ENCODE peak calls at places on chromosome 1, in five cellular contexts. H, Y, S, V and T are unnamed samples.

GRCh38 chr1:108692724-108693655 is 880 bp downstream of the PRPF38B start:
- DNase-seq in H (peak), Y (peak), S (peak), V (no peak), T (no peak)

GRCh38 chr1:59499956-59500569 is 203.2 kb downstream of the FGGY start:
- DNase-seq in H (no peak), Y (no peak), S (no peak), V (no peak), T (no peak)

GRCh38 chr1:191206808-191207207 is 729.1 kb upstream of the BRINP3 start:
- DNase-seq in H (no peak), Y (no peak), S (peak), V (no peak), T (no peak)

GRCh38 chr1:9882296-9882944 is 27.6 kb downstream of the CTNNBIP1 start:
- DNase-seq in H (no peak), Y (no peak), S (no peak), V (no peak), T (no peak)

GRCh38 chr1:27876341-27877114 is 4.2 kb downstream of the THEMIS2 start:
- DNase-seq in H (no peak), Y (no peak), S (no peak), V (peak), T (no peak)

GRCh38 chr1:25246600-25247023 is 642 bp downstream of the RSRP1 start:
- DNase-seq in H (peak), Y (peak), S (no peak), V (no peak), T (no peak)

GRCh38 chr1:223500560-223501425 is 107.6 kb downstream of the CCDC185 start:
- DNase-seq in H (no peak), Y (peak), S (peak), V (no peak), T (no peak)

GRCh38 chr1:25129380-25129779 is 102.9 kb downstream of the SYF2 start:
- DNase-seq in H (no peak), Y (no peak), S (no peak), V (no peak), T (no peak)

GRCh38 chr1:76330993-76331603 is 256.6 kb downstream of the ST6GALNAC3 start:
- DNase-seq in H (no peak), Y (peak), S (peak), V (no peak), T (peak)

GRCh38 chr1:94529416-94529815 is 12.1 kb downstream of the F3 start:
- DNase-seq in H (no peak), Y (no peak), S (no peak), V (no peak), T (no peak)

DNA sequence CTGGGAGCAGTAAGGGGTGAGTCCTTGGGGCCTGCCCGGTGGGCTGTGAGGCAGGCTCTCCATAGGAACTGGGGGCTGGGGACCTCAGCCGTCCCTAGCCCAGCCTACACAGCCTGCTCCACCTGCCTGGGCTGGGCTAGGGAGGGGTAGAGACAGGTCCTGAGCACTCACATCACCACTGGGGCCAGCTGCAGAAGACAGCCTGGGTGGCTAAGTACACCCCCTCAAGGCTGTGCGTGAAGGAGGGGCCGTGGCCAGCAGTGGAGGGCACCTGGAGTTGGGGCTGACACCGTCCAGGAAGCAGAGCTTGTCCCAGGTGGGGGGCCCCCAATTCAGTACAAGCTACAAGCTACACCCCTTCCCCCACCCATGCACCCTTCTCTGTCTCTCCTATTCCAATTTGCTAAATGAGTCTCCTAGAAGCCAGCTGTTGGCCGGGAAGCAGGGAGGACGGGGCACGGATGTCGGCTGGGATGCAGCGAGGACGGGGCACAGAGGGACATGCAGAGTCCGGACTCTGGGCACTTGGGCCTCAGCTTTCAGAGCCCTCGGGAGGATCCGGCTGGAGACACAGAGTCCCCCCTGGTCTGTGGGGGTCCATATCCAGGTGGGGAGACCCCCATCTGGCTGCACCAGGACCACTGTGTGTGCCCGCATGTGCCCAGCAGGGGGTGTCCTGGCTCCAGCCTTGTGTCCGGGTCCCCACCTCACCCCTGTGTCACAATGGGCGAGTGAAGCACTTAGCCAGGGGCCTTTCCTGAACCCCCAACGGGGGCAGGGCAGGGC is 1.8 kb downstream of the ISG15 start:
- DNase-seq in H (no peak), Y (no peak), S (no peak), V (no peak), T (no peak)
- H3K4me3 ChIP-seq in H (no peak), Y (no peak), S (peak), V (no peak), T (peak)

GRCh38 chr1:160260436-160261382 is 1.6 kb downstream of the DCAF8 start:
- DNase-seq in H (no peak), Y (no peak), S (no peak), V (no peak), T (peak)
- H3K4me3 ChIP-seq in H (peak), Y (no peak), S (peak), V (peak), T (peak)

GRCh38 chr1:231040800-231041704 is 998 bp upstream of the FAM89A start:
- DNase-seq in H (peak), Y (peak), S (no peak), V (no peak), T (no peak)
- H3K4me3 ChIP-seq in H (no peak), Y (peak), S (no peak), V (no peak), T (no peak)

GRCh38 chr1:87196110-87196509 is 132.6 kb upstream of the LMO4 start:
- DNase-seq in H (no peak), Y (no peak), S (no peak), V (no peak), T (no peak)
- H3K4me3 ChIP-seq in H (no peak), Y (no peak), S (no peak), V (no peak), T (no peak)

GRCh38 chr1:21574464-21575151 is 65.4 kb downstream of the ALPL start:
- DNase-seq in H (no peak), Y (no peak), S (no peak), V (no peak), T (no peak)
- H3K4me3 ChIP-seq in H (no peak), Y (no peak), S (peak), V (no peak), T (no peak)

DNA sequence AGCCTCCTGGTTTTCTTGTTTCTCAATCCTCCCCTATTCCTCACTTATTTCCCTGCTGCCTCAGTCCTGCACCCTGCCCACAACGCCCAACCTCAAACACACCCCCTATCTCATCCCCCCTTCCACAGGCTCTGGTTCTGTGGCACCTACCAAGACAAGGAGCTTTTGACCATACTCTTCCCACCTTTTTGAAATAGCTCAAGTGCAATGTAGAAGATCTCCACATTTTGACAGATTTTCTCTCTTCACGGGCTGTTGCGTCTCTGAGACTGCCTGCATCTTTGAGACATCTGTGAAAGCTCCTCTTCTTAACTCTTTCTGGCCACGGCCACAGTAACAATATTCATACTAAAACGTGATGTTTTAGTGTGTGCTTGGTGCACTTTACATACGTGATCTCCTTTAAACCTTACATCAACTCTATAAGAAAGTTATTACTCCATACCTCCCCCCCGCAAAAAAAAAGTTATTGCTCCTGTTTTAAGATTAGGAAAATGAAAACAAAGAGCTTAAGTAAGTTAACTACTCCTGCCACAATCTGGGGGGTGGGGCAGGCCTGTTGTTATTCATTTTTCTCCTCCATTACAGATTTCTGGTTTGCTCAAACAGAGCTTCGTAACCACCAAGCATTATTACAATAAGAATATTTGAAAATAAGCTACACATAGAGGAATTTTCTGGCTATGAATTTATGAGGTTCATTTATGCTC is 1.8 kb upstream of the SERBP1 start:
- DNase-seq in H (no peak), Y (no peak), S (no peak), V (no peak), T (no peak)
- H3K4me3 ChIP-seq in H (no peak), Y (no peak), S (no peak), V (no peak), T (no peak)

GRCh38 chr1:5403935-5404334 is 588.3 kb downstream of the NPHP4 start:
- DNase-seq in H (no peak), Y (no peak), S (no peak), V (no peak), T (no peak)

GRCh38 chr1:5404412-5405203 is 587.6 kb downstream of the NPHP4 start:
- DNase-seq in H (peak), Y (no peak), S (no peak), V (no peak), T (no peak)

GRCh38 chr1:5405263-5405662 is 587.0 kb downstream of the NPHP4 start:
- DNase-seq in H (no peak), Y (no peak), S (no peak), V (no peak), T (no peak)

GRCh38 chr1:5410652-5411051 is 581.6 kb downstream of the NPHP4 start:
- DNase-seq in H (no peak), Y (no peak), S (no peak), V (no peak), T (no peak)

DNA sequence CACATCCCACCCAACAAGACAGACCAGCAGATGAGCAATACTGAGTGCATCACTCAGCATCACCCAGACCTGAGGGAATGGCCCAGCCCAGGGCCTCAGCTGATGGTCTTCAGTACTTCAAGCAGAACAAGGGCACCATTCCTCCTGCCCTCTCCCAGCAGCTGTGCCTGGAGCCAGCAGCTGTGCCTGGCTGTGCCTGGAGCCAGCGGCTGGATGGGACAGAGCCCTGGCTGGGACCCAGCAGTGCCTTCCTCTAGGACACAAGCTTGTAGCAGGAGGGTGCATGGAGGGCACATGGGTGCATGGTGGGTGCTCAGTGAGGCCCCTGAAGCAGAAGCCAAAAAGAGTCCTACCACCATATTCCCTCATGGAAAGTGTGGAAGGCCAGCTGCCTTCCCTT is 583.8 kb downstream of the NPHP4 start:
- DNase-seq in H (no peak), Y (no peak), S (no peak), V (no peak), T (no peak)
- H3K4me3 ChIP-seq in H (no peak), Y (no peak), S (no peak), V (no peak), T (no peak)

GRCh38 chr1:16218014-16218673 is 5.7 kb upstream of the ARHGEF19 start:
- DNase-seq in H (peak), Y (no peak), S (no peak), V (peak), T (no peak)

GRCh38 chr1:16213013-16213412 is 561 bp upstream of the ARHGEF19 start:
- DNase-seq in H (no peak), Y (no peak), S (no peak), V (no peak), T (no peak)

GRCh38 chr1:16217061-16217785 is 4.8 kb upstream of the ARHGEF19 start:
- DNase-seq in H (peak), Y (peak), S (peak), V (peak), T (peak)

GRCh38 chr1:16218674-16219071 is 6.2 kb upstream of the ARHGEF19 start:
- DNase-seq in H (no peak), Y (no peak), S (no peak), V (no peak), T (no peak)

DNA sequence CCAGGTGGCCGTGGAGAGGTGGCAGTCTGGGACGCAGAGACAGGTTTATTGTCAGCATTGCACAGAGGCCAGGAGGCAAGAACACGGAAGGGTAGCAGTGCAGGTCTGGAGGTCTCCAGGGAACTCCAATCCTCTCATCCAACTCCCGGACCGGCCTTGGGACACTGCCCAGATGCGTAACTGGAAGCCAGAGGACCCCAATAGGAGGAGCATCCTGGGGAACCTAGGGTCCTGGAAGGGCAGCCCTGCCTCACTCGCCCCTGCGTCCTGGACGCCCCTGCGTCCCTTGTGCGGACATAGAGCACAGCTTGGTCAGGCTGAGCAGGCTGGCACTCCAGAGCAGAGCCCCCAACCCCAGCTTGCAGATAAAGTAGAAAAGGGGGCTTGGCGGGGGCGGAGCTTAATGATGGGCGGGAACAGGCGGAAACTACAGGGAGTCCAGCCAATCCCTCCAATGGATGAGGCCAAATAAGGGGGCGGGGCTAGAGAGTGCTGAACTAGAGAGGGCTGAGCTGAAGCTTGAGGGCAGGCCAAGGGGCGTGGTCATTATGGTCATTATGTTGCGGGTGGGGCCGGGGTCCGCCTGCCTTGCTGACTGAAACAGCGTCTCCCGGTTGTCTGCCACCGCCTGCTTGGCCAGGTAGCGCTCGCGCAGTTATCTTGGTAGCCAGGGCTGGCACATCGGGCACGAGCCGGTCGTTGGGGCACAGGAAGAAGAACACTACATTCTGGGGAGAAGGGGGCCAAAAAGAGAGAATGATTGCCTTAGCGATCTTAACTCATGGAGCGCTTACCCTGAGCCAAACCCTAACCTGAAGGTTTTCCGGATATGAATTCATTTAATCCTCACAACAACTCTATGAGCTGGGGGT is 3.7 kb upstream of the ARHGEF19 start:
- DNase-seq in H (peak), Y (peak), S (peak), V (peak), T (no peak)
- H3K4me3 ChIP-seq in H (peak), Y (no peak), S (peak), V (peak), T (no peak)